ENCODE peak calls at places on chromosome 17, in eight cellular contexts. One of them, this sample, is unnamed. For H3K4me1, the result is how much of the 10 kb centered on the place peaks cover.

GRCh38 chr17:33463887-33464286 is 170.8 kb upstream of the ASIC2 start:
- DNase-seq in right cardiac atrium: no peak
- DNase-seq in BE2C: no peak
- DNase-seq in lower lobe of right lung: no peak
- DNase-seq in right lobe of liver: no peak
- DNase-seq in neuronal stem cell: no peak
- DNase-seq in psoas muscle: no peak
- DNase-seq in OCI-LY7: no peak
- DNase-seq in this sample: no peak

GRCh38 chr17:73261952-73262675 is 434 bp upstream of the CPSF4L start:
- DNase-seq in psoas muscle: no peak
- DNase-seq in right cardiac atrium: no peak
- DNase-seq in neuronal stem cell: peak
- DNase-seq in OCI-LY7: no peak
- DNase-seq in lower lobe of right lung: no peak
- DNase-seq in right lobe of liver: peak
- DNase-seq in BE2C: no peak
- DNase-seq in this sample: no peak

GRCh38 chr17:76408037-76408849 is 23.8 kb downstream of the SPHK1 start:
- DNase-seq in neuronal stem cell: peak
- DNase-seq in BE2C: peak
- DNase-seq in psoas muscle: no peak
- DNase-seq in OCI-LY7: peak
- DNase-seq in lower lobe of right lung: peak
- DNase-seq in right lobe of liver: peak
- DNase-seq in right cardiac atrium: peak
- DNase-seq in this sample: peak

GRCh38 chr17:51948128-51948527 is 210.4 kb downstream of the CA10 start:
- DNase-seq in lower lobe of right lung: no peak
- DNase-seq in right lobe of liver: no peak
- DNase-seq in right cardiac atrium: no peak
- DNase-seq in BE2C: no peak
- DNase-seq in neuronal stem cell: no peak
- DNase-seq in psoas muscle: no peak
- DNase-seq in OCI-LY7: no peak
- DNase-seq in this sample: no peak

GRCh38 chr17:39609416-39610025 is 1.8 kb upstream of the NEUROD2 start:
- DNase-seq in right cardiac atrium: no peak
- DNase-seq in right lobe of liver: no peak
- DNase-seq in psoas muscle: no peak
- DNase-seq in lower lobe of right lung: no peak
- DNase-seq in OCI-LY7: no peak
- DNase-seq in neuronal stem cell: no peak
- DNase-seq in BE2C: no peak
- DNase-seq in this sample: no peak

GRCh38 chr17:40327735-40328385 is 18.9 kb downstream of the RARA start:
- DNase-seq in neuronal stem cell: no peak
- DNase-seq in OCI-LY7: no peak
- DNase-seq in psoas muscle: peak
- DNase-seq in right lobe of liver: no peak
- DNase-seq in lower lobe of right lung: peak
- DNase-seq in right cardiac atrium: peak
- DNase-seq in BE2C: no peak
- DNase-seq in this sample: no peak

GRCh38 chr17:64183815-64184397 is 54.0 kb upstream of the ERN1 start:
- DNase-seq in right cardiac atrium: no peak
- DNase-seq in psoas muscle: no peak
- DNase-seq in lower lobe of right lung: no peak
- DNase-seq in right lobe of liver: no peak
- DNase-seq in OCI-LY7: no peak
- DNase-seq in BE2C: no peak
- DNase-seq in neuronal stem cell: no peak
- DNase-seq in this sample: peak

GRCh38 chr17:81956607-81957589 is 4.1 kb downstream of the NOTUM start:
- DNase-seq in right lobe of liver: no peak
- DNase-seq in psoas muscle: no peak
- DNase-seq in OCI-LY7: no peak
- DNase-seq in neuronal stem cell: no peak
- DNase-seq in BE2C: no peak
- DNase-seq in right cardiac atrium: no peak
- DNase-seq in lower lobe of right lung: no peak
- DNase-seq in this sample: no peak

GRCh38 chr17:16449121-16449570 is 33.8 kb downstream of the TRPV2 start:
- DNase-seq in OCI-LY7: no peak
- DNase-seq in lower lobe of right lung: no peak
- DNase-seq in right lobe of liver: no peak
- DNase-seq in BE2C: no peak
- DNase-seq in neuronal stem cell: no peak
- DNase-seq in right cardiac atrium: peak
- DNase-seq in psoas muscle: no peak
- DNase-seq in this sample: no peak

GRCh38 chr17:41687828-41688640 is 651 bp upstream of the EIF1 start:
- DNase-seq in neuronal stem cell: no peak
- DNase-seq in lower lobe of right lung: peak
- DNase-seq in right lobe of liver: peak
- DNase-seq in psoas muscle: peak
- DNase-seq in BE2C: peak
- DNase-seq in OCI-LY7: peak
- DNase-seq in right cardiac atrium: peak
- DNase-seq in this sample: peak

DNA sequence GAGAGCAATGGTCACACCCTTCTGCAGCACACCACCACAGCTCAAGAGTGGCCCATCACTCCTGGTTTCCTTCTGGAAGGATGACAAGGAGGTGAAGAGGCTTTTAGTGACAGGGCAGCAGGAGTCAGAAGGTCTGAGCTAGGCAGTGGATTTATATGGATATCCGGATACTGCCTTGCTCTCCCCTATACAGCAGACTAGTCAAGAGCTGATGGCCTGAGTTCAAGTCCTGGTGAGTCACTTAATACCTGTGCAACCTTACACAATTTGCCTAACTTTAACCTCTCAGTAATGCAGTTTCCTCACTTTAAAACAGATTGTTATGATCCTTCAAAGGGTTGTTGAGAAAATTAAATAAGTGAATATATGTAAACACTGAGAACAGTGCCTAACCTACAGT is 22.9 kb downstream of the MYO18A start:
- DNase-seq in OCI-LY7: no peak
- DNase-seq in neuronal stem cell: no peak
- DNase-seq in right lobe of liver: no peak
- DNase-seq in psoas muscle: no peak
- DNase-seq in BE2C: no peak
- DNase-seq in right cardiac atrium: no peak
- DNase-seq in lower lobe of right lung: no peak
- DNase-seq in this sample: no peak
- H3K4me1 ChIP-seq in OCI-LY7: under half
- H3K4me1 ChIP-seq in neuronal stem cell: under half
- H3K4me1 ChIP-seq in right lobe of liver: half or more
- H3K4me1 ChIP-seq in psoas muscle: under half
- H3K4me1 ChIP-seq in BE2C: under half
- H3K4me1 ChIP-seq in right cardiac atrium: under half
- H3K4me1 ChIP-seq in lower lobe of right lung: half or more
- H3K4me1 ChIP-seq in this sample: under half

GRCh38 chr17:8961861-8962260 is 3.6 kb downstream of the PIK3R5 start:
- DNase-seq in OCI-LY7: no peak
- DNase-seq in right cardiac atrium: no peak
- DNase-seq in right lobe of liver: peak
- DNase-seq in neuronal stem cell: no peak
- DNase-seq in BE2C: no peak
- DNase-seq in psoas muscle: no peak
- DNase-seq in lower lobe of right lung: no peak
- DNase-seq in this sample: no peak
- H3K4me1 ChIP-seq in OCI-LY7: under half
- H3K4me1 ChIP-seq in right cardiac atrium: under half
- H3K4me1 ChIP-seq in right lobe of liver: under half
- H3K4me1 ChIP-seq in neuronal stem cell: under half
- H3K4me1 ChIP-seq in BE2C: under half
- H3K4me1 ChIP-seq in psoas muscle: under half
- H3K4me1 ChIP-seq in lower lobe of right lung: under half
- H3K4me1 ChIP-seq in this sample: half or more

DNA sequence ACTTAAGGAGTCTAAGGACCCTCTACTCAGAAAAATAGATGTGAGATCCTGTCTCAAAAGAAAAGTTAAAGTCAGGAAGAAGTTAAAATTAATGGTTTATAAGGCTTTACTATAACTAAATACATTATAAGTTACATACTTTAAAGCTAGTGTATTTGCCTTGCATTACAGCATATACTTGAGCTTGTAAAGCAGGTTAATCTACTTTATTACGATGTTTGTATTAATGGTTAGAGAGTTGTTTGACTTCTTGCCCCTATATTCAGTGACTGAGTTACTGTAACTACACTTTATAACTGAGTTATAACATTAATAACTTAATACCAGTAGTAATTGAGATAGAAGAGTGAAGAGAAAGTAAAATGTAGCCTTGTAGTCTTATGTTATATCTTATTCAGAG is 22.8 kb downstream of the CLTC start:
- DNase-seq in right lobe of liver: no peak
- DNase-seq in BE2C: no peak
- DNase-seq in neuronal stem cell: no peak
- DNase-seq in OCI-LY7: no peak
- DNase-seq in lower lobe of right lung: no peak
- DNase-seq in right cardiac atrium: no peak
- DNase-seq in psoas muscle: no peak
- DNase-seq in this sample: no peak
- H3K4me1 ChIP-seq in right lobe of liver: under half
- H3K4me1 ChIP-seq in BE2C: under half
- H3K4me1 ChIP-seq in neuronal stem cell: under half
- H3K4me1 ChIP-seq in OCI-LY7: half or more
- H3K4me1 ChIP-seq in lower lobe of right lung: under half
- H3K4me1 ChIP-seq in right cardiac atrium: under half
- H3K4me1 ChIP-seq in psoas muscle: under half
- H3K4me1 ChIP-seq in this sample: under half

GRCh38 chr17:60525347-60525623 is 757 bp downstream of the APPBP2 start:
- DNase-seq in BE2C: peak
- DNase-seq in OCI-LY7: no peak
- DNase-seq in psoas muscle: no peak
- DNase-seq in right cardiac atrium: no peak
- DNase-seq in lower lobe of right lung: no peak
- DNase-seq in right lobe of liver: no peak
- DNase-seq in neuronal stem cell: no peak
- DNase-seq in this sample: no peak

GRCh38 chr17:60523822-60524221 is 2.2 kb downstream of the APPBP2 start:
- DNase-seq in lower lobe of right lung: no peak
- DNase-seq in OCI-LY7: no peak
- DNase-seq in neuronal stem cell: no peak
- DNase-seq in right lobe of liver: no peak
- DNase-seq in BE2C: no peak
- DNase-seq in right cardiac atrium: no peak
- DNase-seq in psoas muscle: no peak
- DNase-seq in this sample: no peak

GRCh38 chr17:60524463-60525346 is 1.3 kb downstream of the APPBP2 start:
- DNase-seq in right cardiac atrium: no peak
- DNase-seq in lower lobe of right lung: no peak
- DNase-seq in BE2C: no peak
- DNase-seq in OCI-LY7: peak
- DNase-seq in neuronal stem cell: no peak
- DNase-seq in right lobe of liver: no peak
- DNase-seq in psoas muscle: no peak
- DNase-seq in this sample: no peak

GRCh38 chr17:60525624-60526514 is at the start of gene APPBP2:
- DNase-seq in right lobe of liver: peak
- DNase-seq in OCI-LY7: peak
- DNase-seq in right cardiac atrium: peak
- DNase-seq in BE2C: peak
- DNase-seq in lower lobe of right lung: peak
- DNase-seq in neuronal stem cell: peak
- DNase-seq in psoas muscle: peak
- DNase-seq in this sample: peak

DNA sequence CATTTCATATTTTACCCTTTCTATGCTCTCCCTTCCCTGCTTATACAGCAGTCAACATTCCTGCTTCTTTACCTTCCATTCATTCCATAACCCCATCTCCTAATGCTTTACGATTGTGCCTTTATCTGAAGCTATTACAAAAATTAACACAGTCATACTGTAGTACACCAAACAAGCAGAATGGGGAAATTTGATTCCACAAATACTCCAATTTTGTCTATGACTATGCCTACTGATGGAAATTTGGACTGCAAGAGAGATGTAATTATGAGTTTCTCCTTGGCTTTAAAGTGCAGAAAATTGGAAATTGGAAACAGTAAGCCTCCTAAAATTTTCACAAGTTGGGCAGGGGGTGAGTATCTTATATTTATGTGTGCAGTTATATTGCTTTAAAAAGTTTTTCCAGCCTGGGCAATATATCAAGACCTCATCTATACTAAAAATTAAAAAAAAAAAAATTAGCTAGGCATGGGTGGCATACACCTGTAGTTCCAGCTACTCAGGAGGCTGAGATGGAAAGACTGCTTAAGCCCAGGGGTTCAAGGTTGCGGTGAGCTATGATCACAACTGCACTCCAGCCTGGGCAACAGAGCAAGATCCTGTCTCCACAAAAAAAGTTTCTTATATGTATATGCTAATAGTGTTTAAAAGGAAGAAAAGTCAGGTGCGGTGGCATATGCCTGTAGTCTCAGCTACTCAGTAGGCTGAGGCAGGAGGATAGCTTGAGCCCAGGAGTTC is 3.0 kb downstream of the APPBP2 start:
- DNase-seq in right lobe of liver: no peak
- DNase-seq in psoas muscle: no peak
- DNase-seq in BE2C: no peak
- DNase-seq in neuronal stem cell: no peak
- DNase-seq in right cardiac atrium: no peak
- DNase-seq in lower lobe of right lung: no peak
- DNase-seq in OCI-LY7: no peak
- DNase-seq in this sample: no peak
- H3K4me1 ChIP-seq in right lobe of liver: under half
- H3K4me1 ChIP-seq in psoas muscle: under half
- H3K4me1 ChIP-seq in BE2C: under half
- H3K4me1 ChIP-seq in neuronal stem cell: under half
- H3K4me1 ChIP-seq in right cardiac atrium: under half
- H3K4me1 ChIP-seq in lower lobe of right lung: under half
- H3K4me1 ChIP-seq in OCI-LY7: under half
- H3K4me1 ChIP-seq in this sample: under half

This sample was measured in CD4-positive, CD25-positive, alpha-beta regulatory T cell.